ENCODE peak calls at places on chromosome 1, in seven cellular contexts. One of them, this sample, is unnamed.

GRCh38 chr1:160131803-160132565 is 16.4 kb downstream of the ATP1A2 start:
- DNase-seq in K562: no peak
- DNase-seq in HCT116: no peak
- DNase-seq in A549: no peak
- DNase-seq in IMR-90: no peak
- DNase-seq in H1: no peak
- DNase-seq in SK-N-SH: no peak
- DNase-seq in this sample: peak; percentile 32

GRCh38 chr1:212601524-212601923 is 7.0 kb upstream of the ATF3 start:
- DNase-seq in K562: no peak
- DNase-seq in HCT116: no peak
- DNase-seq in H1: no peak
- DNase-seq in IMR-90: no peak
- DNase-seq in SK-N-SH: no peak
- DNase-seq in A549: no peak
- DNase-seq in this sample: no peak

GRCh38 chr1:2468041-2468472 is 8.0 kb upstream of the PLCH2 start:
- DNase-seq in K562: peak; percentile 78
- DNase-seq in H1: no peak
- DNase-seq in SK-N-SH: peak; percentile 65
- DNase-seq in A549: no peak
- DNase-seq in IMR-90: peak; percentile 34
- DNase-seq in HCT116: no peak
- DNase-seq in this sample: no peak

GRCh38 chr1:70963374-70963773 is 84.2 kb downstream of the PTGER3 start:
- DNase-seq in A549: no peak
- DNase-seq in K562: no peak
- DNase-seq in H1: no peak
- DNase-seq in IMR-90: no peak
- DNase-seq in SK-N-SH: no peak
- DNase-seq in HCT116: no peak
- DNase-seq in this sample: no peak

GRCh38 chr1:114093624-114094302 is 59.9 kb downstream of the SYT6 start:
- DNase-seq in HCT116: peak; percentile 23
- DNase-seq in SK-N-SH: no peak
- DNase-seq in IMR-90: peak; percentile 28
- DNase-seq in H1: no peak
- DNase-seq in A549: no peak
- DNase-seq in K562: no peak
- DNase-seq in this sample: peak; percentile 5

GRCh38 chr1:226135059-226135651 is 51.4 kb downstream of the ACBD3 start:
- DNase-seq in IMR-90: no peak
- DNase-seq in HCT116: no peak
- DNase-seq in K562: no peak
- DNase-seq in A549: no peak
- DNase-seq in H1: no peak
- DNase-seq in SK-N-SH: peak; percentile 80
- DNase-seq in this sample: peak; percentile 50

GRCh38 chr1:209813902-209814301 is 8.0 kb upstream of the IRF6 start:
- DNase-seq in IMR-90: no peak
- DNase-seq in H1: no peak
- DNase-seq in A549: no peak
- DNase-seq in SK-N-SH: no peak
- DNase-seq in HCT116: no peak
- DNase-seq in K562: no peak
- DNase-seq in this sample: no peak

GRCh38 chr1:47485817-47486216 is 48.0 kb downstream of the FOXD2 start:
- DNase-seq in A549: no peak
- DNase-seq in SK-N-SH: no peak
- DNase-seq in H1: no peak
- DNase-seq in HCT116: no peak
- DNase-seq in IMR-90: no peak
- DNase-seq in K562: no peak
- DNase-seq in this sample: no peak

GRCh38 chr1:154973344-154974085 is 966 bp upstream of the CKS1B start:
- DNase-seq in IMR-90: peak; percentile 97
- DNase-seq in K562: peak; percentile 78
- DNase-seq in H1: peak; percentile 98
- DNase-seq in SK-N-SH: peak; percentile 75
- DNase-seq in A549: peak; percentile 88
- DNase-seq in HCT116: peak; percentile 97
- DNase-seq in this sample: peak; percentile 99

GRCh38 chr1:21576798-21577187 is 67.6 kb downstream of the ALPL start:
- DNase-seq in A549: no peak
- DNase-seq in HCT116: no peak
- DNase-seq in K562: no peak
- DNase-seq in SK-N-SH: no peak
- DNase-seq in H1: no peak
- DNase-seq in IMR-90: no peak
- DNase-seq in this sample: no peak

GRCh38 chr1:23537296-23537993 is 6.4 kb upstream of the E2F2 start:
- DNase-seq in A549: no peak
- DNase-seq in H1: no peak
- DNase-seq in HCT116: no peak
- DNase-seq in IMR-90: peak; percentile 68
- DNase-seq in SK-N-SH: no peak
- DNase-seq in K562: no peak
- DNase-seq in this sample: no peak

GRCh38 chr1:229557913-229558414 is 543 bp downstream of the ABCB10 start:
- DNase-seq in K562: peak; percentile 62
- DNase-seq in H1: no peak
- DNase-seq in A549: peak; percentile 55
- DNase-seq in HCT116: no peak
- DNase-seq in SK-N-SH: peak; percentile 80
- DNase-seq in IMR-90: no peak
- DNase-seq in this sample: peak; percentile 6

GRCh38 chr1:10170362-10170665 is 40.1 kb upstream of the KIF1B start:
- DNase-seq in A549: no peak
- DNase-seq in H1: no peak
- DNase-seq in K562: no peak
- DNase-seq in SK-N-SH: no peak
- DNase-seq in HCT116: no peak
- DNase-seq in IMR-90: peak; percentile 28
- DNase-seq in this sample: no peak

GRCh38 chr1:170290226-170290625 is 144.5 kb downstream of the NTMT2 start:
- DNase-seq in SK-N-SH: no peak
- DNase-seq in K562: no peak
- DNase-seq in IMR-90: no peak
- DNase-seq in A549: no peak
- DNase-seq in HCT116: no peak
- DNase-seq in H1: no peak
- DNase-seq in this sample: no peak

GRCh38 chr1:170284425-170284824 is 138.7 kb downstream of the NTMT2 start:
- DNase-seq in HCT116: no peak
- DNase-seq in H1: no peak
- DNase-seq in IMR-90: no peak
- DNase-seq in K562: no peak
- DNase-seq in A549: no peak
- DNase-seq in SK-N-SH: no peak
- DNase-seq in this sample: no peak

GRCh38 chr1:170284016-170284415 is 138.3 kb downstream of the NTMT2 start:
- DNase-seq in H1: no peak
- DNase-seq in K562: no peak
- DNase-seq in HCT116: no peak
- DNase-seq in SK-N-SH: no peak
- DNase-seq in A549: no peak
- DNase-seq in IMR-90: no peak
- DNase-seq in this sample: no peak

GRCh38 chr1:170288155-170288554 is 142.4 kb downstream of the NTMT2 start:
- DNase-seq in IMR-90: no peak
- DNase-seq in HCT116: no peak
- DNase-seq in SK-N-SH: no peak
- DNase-seq in H1: no peak
- DNase-seq in K562: no peak
- DNase-seq in A549: no peak
- DNase-seq in this sample: no peak

GRCh38 chr1:170285027-170285426 is 139.3 kb downstream of the NTMT2 start:
- DNase-seq in A549: no peak
- DNase-seq in H1: no peak
- DNase-seq in HCT116: no peak
- DNase-seq in SK-N-SH: no peak
- DNase-seq in IMR-90: no peak
- DNase-seq in K562: no peak
- DNase-seq in this sample: no peak
- TF ChIP-seq RAD21 in A549: no peak
- TF ChIP-seq RAD21 in H1: no peak
- TF ChIP-seq RAD21 in HCT116: no peak
- TF ChIP-seq RAD21 in SK-N-SH: no peak
- TF ChIP-seq RAD21 in IMR-90: no peak
- TF ChIP-seq RAD21 in K562: no peak
- TF ChIP-seq RAD21 in this sample: no peak

GRCh38 chr1:46317323-46317722 is 13.8 kb downstream of the UQCRH start:
- DNase-seq in IMR-90: no peak
- DNase-seq in SK-N-SH: no peak
- DNase-seq in A549: no peak
- DNase-seq in H1: no peak
- DNase-seq in K562: peak; percentile 0
- DNase-seq in HCT116: no peak
- DNase-seq in this sample: no peak

GRCh38 chr1:46310321-46310720 is 6.8 kb downstream of the UQCRH start:
- DNase-seq in IMR-90: no peak
- DNase-seq in A549: no peak
- DNase-seq in H1: no peak
- DNase-seq in K562: no peak
- DNase-seq in SK-N-SH: no peak
- DNase-seq in HCT116: no peak
- DNase-seq in this sample: no peak

GRCh38 chr1:46315669-46316403 is 12.3 kb downstream of the UQCRH start:
- DNase-seq in HCT116: no peak
- DNase-seq in SK-N-SH: no peak
- DNase-seq in K562: peak; percentile 5
- DNase-seq in H1: no peak
- DNase-seq in A549: no peak
- DNase-seq in IMR-90: peak; percentile 72
- DNase-seq in this sample: no peak
- TF ChIP-seq RAD21 in HCT116: no peak
- TF ChIP-seq RAD21 in SK-N-SH: no peak
- TF ChIP-seq RAD21 in K562: no peak
- TF ChIP-seq RAD21 in H1: no peak
- TF ChIP-seq RAD21 in A549: no peak
- TF ChIP-seq RAD21 in IMR-90: no peak
- TF ChIP-seq RAD21 in this sample: no peak

DNA sequence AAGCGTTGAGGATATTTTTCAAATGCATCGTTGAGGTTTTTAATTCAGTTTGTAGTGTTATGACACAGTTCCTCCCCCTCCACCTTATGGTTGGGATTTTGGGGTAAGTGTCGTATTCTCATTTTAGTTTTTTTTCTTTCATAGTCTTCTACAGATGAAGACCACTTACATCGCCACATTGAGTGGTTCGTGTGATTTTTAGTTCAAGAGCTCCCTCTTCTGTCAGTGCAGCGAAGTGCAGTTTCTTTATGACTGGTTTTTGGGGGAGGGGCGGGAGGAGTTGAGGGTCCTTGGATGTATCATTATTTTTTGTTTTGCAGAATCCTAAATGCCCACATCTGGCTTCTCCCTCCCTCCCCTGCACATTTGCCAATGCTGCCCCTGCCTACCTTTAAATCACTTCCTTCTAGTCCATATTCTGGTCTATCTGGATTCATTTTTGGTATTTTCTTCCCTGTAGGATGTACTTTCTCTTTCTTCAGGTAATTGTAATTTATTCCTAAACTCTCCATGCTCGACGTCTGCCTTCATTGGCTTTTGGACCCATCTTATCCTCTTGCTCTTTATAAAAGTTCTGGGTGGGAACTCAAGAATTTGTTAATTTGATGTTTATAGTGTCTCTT is 433.1 kb downstream of the CAMTA1 start:
- DNase-seq in IMR-90: peak; percentile 63
- DNase-seq in SK-N-SH: peak; percentile 67
- DNase-seq in H1: peak; percentile 25
- DNase-seq in HCT116: peak; percentile 51
- DNase-seq in K562: peak; percentile 70
- DNase-seq in A549: peak; percentile 43
- DNase-seq in this sample: peak; percentile 44
- TF ChIP-seq RAD21 in IMR-90: peak; percentile 78
- TF ChIP-seq RAD21 in SK-N-SH: peak; percentile 89
- TF ChIP-seq RAD21 in H1: peak; percentile 96
- TF ChIP-seq RAD21 in HCT116: peak; percentile 93
- TF ChIP-seq RAD21 in K562: peak; percentile 82
- TF ChIP-seq RAD21 in A549: peak; percentile 74
- TF ChIP-seq RAD21 in this sample: peak; percentile 56

GRCh38 chr1:1307261-1307907 is 346 bp downstream of the ACAP3 start:
- DNase-seq in SK-N-SH: no peak
- DNase-seq in A549: no peak
- DNase-seq in IMR-90: no peak
- DNase-seq in K562: peak; percentile 75
- DNase-seq in H1: no peak
- DNase-seq in HCT116: no peak
- DNase-seq in this sample: no peak
- TF ChIP-seq RAD21 in SK-N-SH: no peak
- TF ChIP-seq RAD21 in A549: no peak
- TF ChIP-seq RAD21 in IMR-90: no peak
- TF ChIP-seq RAD21 in K562: no peak
- TF ChIP-seq RAD21 in H1: no peak
- TF ChIP-seq RAD21 in HCT116: no peak
- TF ChIP-seq RAD21 in this sample: no peak

DNA sequence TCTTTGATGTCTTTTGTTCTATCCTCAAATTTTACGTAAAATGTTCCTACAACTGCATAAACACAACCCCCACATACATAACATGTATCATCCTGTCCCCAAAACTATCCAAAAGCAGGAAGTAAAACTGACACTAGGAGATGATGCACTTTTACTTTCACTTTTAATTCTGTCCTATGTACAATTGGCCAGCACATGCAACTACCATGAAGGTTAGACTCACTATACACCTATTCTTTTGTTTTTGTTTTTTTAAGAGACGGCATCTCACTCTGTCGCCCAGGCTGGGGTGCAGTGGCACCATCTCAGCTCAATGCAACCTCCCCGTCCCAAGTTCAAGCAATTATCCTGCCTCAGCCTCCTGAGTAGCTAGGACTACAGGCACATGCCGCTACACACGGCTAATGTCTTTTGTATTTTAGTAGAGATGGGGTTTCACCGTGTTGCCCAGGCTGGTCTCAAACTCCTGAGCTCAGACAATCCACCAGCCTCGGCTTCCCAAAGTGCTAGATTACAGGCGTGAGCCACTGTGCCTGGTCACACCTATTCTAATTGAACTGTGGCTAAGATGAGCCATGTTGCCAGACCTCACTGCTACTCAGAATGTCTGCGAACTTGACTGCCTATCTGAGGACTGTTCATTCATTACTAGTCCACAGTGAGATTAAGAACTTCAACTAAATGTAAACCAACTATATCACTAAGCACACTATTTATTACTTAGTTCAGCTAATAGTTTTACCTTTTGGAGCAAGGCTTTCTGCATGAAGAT is 48.0 kb downstream of the TOR3A start:
- DNase-seq in A549: no peak
- DNase-seq in IMR-90: peak; percentile 47
- DNase-seq in HCT116: no peak
- DNase-seq in K562: no peak
- DNase-seq in H1: no peak
- DNase-seq in SK-N-SH: no peak
- DNase-seq in this sample: no peak
- TF ChIP-seq RAD21 in A549: no peak
- TF ChIP-seq RAD21 in IMR-90: no peak
- TF ChIP-seq RAD21 in HCT116: no peak
- TF ChIP-seq RAD21 in K562: no peak
- TF ChIP-seq RAD21 in H1: no peak
- TF ChIP-seq RAD21 in SK-N-SH: no peak
- TF ChIP-seq RAD21 in this sample: no peak